ENCODE peak calls at places on chromosomes 3 and 15, in five cellular contexts. W is transverse colon, M is sigmoid colon, F is HCT116, O is heart left ventricle. Q is an unnamed sample. For H3K4me1, the result is how much of the 10 kb centered on the place peaks cover.

GRCh38 chr3:61526307-61526706 is 35.1 kb upstream of the PTPRG start:
- DNase-seq in M (no peak), W (no peak), O (no peak), F (no peak), Q (no peak)

GRCh38 chr3:53102601-53103147 is 27.6 kb downstream of the RFT1 start:
- DNase-seq in O (no peak), M (no peak), F (no peak), W (peak), Q (no peak)

GRCh38 chr15:74444106-74445062 is 10.6 kb upstream of the SEMA7A start:
- DNase-seq in W (no peak), F (no peak), O (no peak), M (peak), Q (no peak)

GRCh38 chr15:75620043-75620775 is 5.3 kb downstream of the SNUPN start:
- DNase-seq in W (peak), M (peak), F (no peak), O (no peak), Q (no peak)

GRCh38 chr3:66738625-66739330 is 238.0 kb upstream of the LRIG1 start:
- DNase-seq in F (no peak), W (no peak), O (no peak), M (no peak), Q (no peak)

GRCh38 chr3:118478706-118479276 is 555.9 kb downstream of the IGSF11 start:
- DNase-seq in O (no peak), W (no peak), M (no peak), F (no peak), Q (no peak)

GRCh38 chr15:95302206-95302605 is 1028.3 kb upstream of the NR2F2 start:
- DNase-seq in M (no peak), O (no peak), F (no peak), W (no peak), Q (no peak)

GRCh38 chr3:131387796-131388195 is 6.2 kb downstream of the NUDT16 start:
- DNase-seq in O (no peak), W (no peak), M (no peak), F (no peak), Q (no peak)

GRCh38 chr15:77867266-77868047 is 210.1 kb downstream of the TBC1D2B start:
- DNase-seq in M (peak), F (no peak), W (no peak), O (no peak), Q (no peak)

GRCh38 chr3:89522168-89522567 is 414.7 kb downstream of the EPHA3 start:
- DNase-seq in M (no peak), O (no peak), W (no peak), F (no peak), Q (no peak)

GRCh38 chr15:95162967-95163531 is 931.7 kb downstream of the MCTP2 start:
- DNase-seq in M (peak), W (no peak), O (no peak), F (no peak), Q (no peak)

GRCh38 chr15:43948691-43949325 is 122.0 kb downstream of the WDR76 start:
- DNase-seq in F (no peak), M (no peak), W (no peak), O (no peak), Q (no peak)

GRCh38 chr3:182891364-182891763 is 89.0 kb downstream of the DCUN1D1 start:
- DNase-seq in O (no peak), M (no peak), F (no peak), W (no peak), Q (no peak)

GRCh38 chr3:130737622-130738021 is 9.0 kb downstream of the PIK3R4 start:
- DNase-seq in W (no peak), M (no peak), O (no peak), F (no peak), Q (no peak)

GRCh38 chr3:30760040-30760439 is 134.4 kb downstream of the GADL1 start:
- DNase-seq in W (no peak), F (no peak), M (no peak), O (no peak), Q (no peak)

GRCh38 chr3:126925411-126926171 is 57.3 kb upstream of the PLXNA1 start:
- DNase-seq in W (no peak), M (peak), O (no peak), F (no peak), Q (no peak)

GRCh38 chr3:127480196-127480933 is 110.2 kb downstream of the TPRA1 start:
- DNase-seq in F (no peak), O (no peak), M (peak), W (no peak), Q (no peak)

GRCh38 chr3:16251316-16252085 is 13.2 kb downstream of the DPH3 start:
- DNase-seq in M (no peak), W (no peak), F (no peak), O (no peak), Q (no peak)

GRCh38 chr15:38618242-38618925 is 53.8 kb upstream of the RASGRP1 start:
- DNase-seq in O (no peak), M (no peak), W (no peak), F (no peak), Q (no peak)

GRCh38 chr3:140113983-140114923 is 179.3 kb downstream of the CLSTN2 start:
- DNase-seq in M (no peak), W (no peak), O (no peak), F (no peak), Q (no peak)

GRCh38 chr3:134768116-134768515 is 26.9 kb upstream of the EPHB1 start:
- DNase-seq in W (no peak), F (no peak), M (no peak), O (no peak), Q (no peak)

GRCh38 chr3:32062950-32063582 is 43.4 kb upstream of the GPD1L start:
- DNase-seq in M (no peak), F (no peak), O (no peak), W (no peak), Q (no peak)

GRCh38 chr3:43855674-43856299 is 165.0 kb downstream of the ABHD5 start:
- DNase-seq in M (no peak), W (peak), F (peak), O (no peak), Q (peak)

GRCh38 chr3:160780246-160780645 is 24.2 kb downstream of the PPM1L start:
- DNase-seq in O (no peak), F (no peak), W (no peak), M (no peak), Q (no peak)

GRCh38 chr3:69032137-69032536 is 18.7 kb upstream of the EOGT start:
- DNase-seq in O (no peak), F (no peak), M (no peak), W (no peak), Q (no peak)

GRCh38 chr3:171374661-171375285 is 85.4 kb downstream of the TNIK start:
- DNase-seq in W (no peak), O (no peak), F (peak), M (no peak), Q (no peak)

GRCh38 chr3:23075478-23075877 is 127.6 kb upstream of the UBE2E2 start:
- DNase-seq in W (no peak), F (no peak), O (no peak), M (no peak), Q (no peak)

GRCh38 chr3:71247221-71247947 is 336.1 kb downstream of the FOXP1 start:
- DNase-seq in M (no peak), W (no peak), O (no peak), F (no peak), Q (no peak)

GRCh38 chr3:71245052-71245488 is 338.5 kb downstream of the FOXP1 start:
- DNase-seq in F (no peak), M (peak), W (peak), O (no peak), Q (no peak)

GRCh38 chr3:71247948-71248315 is 335.6 kb downstream of the FOXP1 start:
- DNase-seq in M (no peak), W (no peak), F (no peak), O (no peak), Q (no peak)

GRCh38 chr3:71244153-71245051 is 339.1 kb downstream of the FOXP1 start:
- DNase-seq in W (peak), M (peak), O (no peak), F (no peak), Q (no peak)

GRCh38 chr3:71245971-71246860 is 337.3 kb downstream of the FOXP1 start:
- DNase-seq in O (no peak), W (no peak), M (no peak), F (no peak), Q (no peak)
- H3K4me1 ChIP-seq in O (half or more), W (under half), M (under half), F (under half), Q (under half)

GRCh38 chr3:124263168-124263567 is 271.2 kb upstream of the ROPN1 start:
- DNase-seq in W (no peak), F (no peak), M (no peak), O (no peak), Q (no peak)
- TF ChIP-seq CTCF in W (no peak), F (no peak), M (no peak), O (no peak), Q (no peak)

GRCh38 chr15:99413955-99414754 is 151.6 kb upstream of the MEF2A start:
- DNase-seq in O (no peak), M (no peak), F (no peak), W (no peak), Q (no peak)
- H3K4me1 ChIP-seq in O (under half), M (under half), F (under half), W (under half), Q (under half)

GRCh38 chr15:27448234-27448633 is 477.3 kb downstream of the GABRG3 start:
- DNase-seq in F (no peak), O (no peak), M (no peak), W (no peak), Q (no peak)
- TF ChIP-seq CTCF in F (no peak), O (no peak), M (no peak), W (no peak), Q (no peak)

GRCh38 chr15:89765694-89766093 is 10.4 kb upstream of the MESP2 start:
- DNase-seq in W (no peak), O (no peak), M (no peak), F (no peak), Q (no peak)

GRCh38 chr15:89766357-89767311 is 9.5 kb upstream of the MESP2 start:
- DNase-seq in F (no peak), W (no peak), O (no peak), M (no peak), Q (no peak)

GRCh38 chr15:89767411-89767915 is 8.7 kb upstream of the MESP2 start:
- DNase-seq in M (no peak), W (no peak), F (no peak), O (no peak), Q (no peak)

GRCh38 chr15:89770041-89770440 is 6.1 kb upstream of the MESP2 start:
- DNase-seq in M (no peak), O (no peak), W (no peak), F (no peak), Q (peak)

DNA sequence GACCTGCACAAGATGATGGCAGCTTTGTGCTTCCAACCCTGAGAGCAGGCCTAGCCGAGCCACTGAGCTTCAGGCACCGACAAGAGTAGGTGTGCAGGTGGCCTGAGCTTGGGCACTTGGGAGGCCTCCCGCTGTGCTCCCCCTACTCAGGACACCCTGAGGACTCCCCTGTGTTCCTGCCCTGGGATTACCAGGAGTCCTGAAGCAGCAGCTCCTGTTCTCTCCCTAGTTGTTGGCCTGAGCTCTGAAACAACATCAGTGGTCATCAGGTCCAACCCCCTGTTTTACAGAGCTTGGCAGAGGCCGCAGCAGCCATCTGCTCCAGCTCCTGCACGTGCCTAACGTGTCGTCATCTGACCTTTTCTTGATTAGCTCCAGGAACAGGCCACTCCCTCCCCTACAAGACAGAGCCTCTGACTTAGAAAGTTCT is 8.0 kb upstream of the MESP2 start:
- DNase-seq in O (peak), F (no peak), M (no peak), W (peak), Q (peak)
- H3K4me1 ChIP-seq in O (under half), F (under half), M (under half), W (under half), Q (under half)

GRCh38 chr3:38658886-38659285 is 9.4 kb upstream of the SCN5A start:
- DNase-seq in O (no peak), F (no peak), W (no peak), M (peak), Q (no peak)

GRCh38 chr3:38657369-38657768 is 7.9 kb upstream of the SCN5A start:
- DNase-seq in W (no peak), F (no peak), O (no peak), M (no peak), Q (no peak)

DNA sequence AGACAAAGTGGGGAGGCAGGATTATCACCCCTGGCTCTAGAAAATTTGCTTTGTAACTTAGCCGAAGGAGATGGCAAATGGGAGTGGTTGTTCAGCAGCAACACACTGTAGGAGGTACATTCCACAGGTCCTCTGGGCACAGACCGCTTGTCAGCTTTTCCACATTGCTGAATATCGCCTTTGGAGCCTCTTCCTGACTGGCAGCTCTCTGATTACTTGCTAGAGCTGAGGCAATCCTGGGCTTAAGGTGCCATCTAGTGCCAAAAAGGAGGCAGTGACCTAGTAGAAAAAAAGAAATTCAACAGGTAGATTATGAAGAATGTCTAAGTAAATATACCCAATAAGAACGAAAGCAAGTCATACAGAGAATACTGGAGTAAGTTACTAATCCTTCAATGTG is 13.1 kb upstream of the SCN5A start:
- DNase-seq in F (peak), M (no peak), W (no peak), O (no peak), Q (no peak)
- TF ChIP-seq CTCF in F (peak), M (no peak), W (peak), O (no peak), Q (no peak)

DNA sequence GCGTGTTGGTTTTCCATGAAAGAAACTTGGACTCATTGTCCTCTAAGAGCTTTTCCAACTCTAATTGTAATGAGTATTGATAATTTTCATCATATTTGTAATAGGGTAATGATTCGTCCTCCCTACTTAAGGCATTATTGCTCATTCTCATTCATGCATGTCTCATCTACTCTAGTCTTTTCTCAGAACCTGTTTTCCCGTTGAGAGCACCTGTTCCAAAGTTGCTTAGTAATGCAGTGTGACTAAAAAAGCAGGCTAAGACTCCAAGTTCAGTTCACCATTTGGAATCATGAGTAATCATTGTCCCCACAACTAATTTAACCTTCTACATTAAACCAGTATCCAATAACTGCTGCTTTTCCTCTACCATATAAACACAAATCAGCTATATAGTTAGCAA is 84.0 kb downstream of the FILIP1L start:
- DNase-seq in F (no peak), O (no peak), M (no peak), W (no peak), Q (no peak)
- H3K4me1 ChIP-seq in F (under half), O (under half), M (under half), W (under half), Q (under half)

GRCh38 chr3:135792174-135792573 is 173.4 kb upstream of the PPP2R3A start:
- DNase-seq in O (no peak), F (no peak), W (no peak), M (no peak), Q (no peak)
- TF ChIP-seq CTCF in O (no peak), F (no peak), W (no peak), M (no peak), Q (no peak)